ENCODE peak calls at places on chromosomes 1 and 21, in four cellular contexts. One of them, this sample, is unnamed.

GRCh38 chr1:205834751-205835150 is 15.2 kb downstream of the PM20D1 start:
- DNase-seq in GM12892: no peak
- DNase-seq in fibroblast of lung: no peak
- DNase-seq in T-helper 9 cell: no peak
- DNase-seq in this sample: no peak

GRCh38 chr21:35084869-35085268 is 35.8 kb upstream of the RUNX1 start:
- DNase-seq in fibroblast of lung: peak
- DNase-seq in T-helper 9 cell: no peak
- DNase-seq in GM12892: no peak
- DNase-seq in this sample: no peak

GRCh38 chr21:46219591-46220239 is 8.9 kb downstream of the LSS start:
- DNase-seq in GM12892: no peak
- DNase-seq in T-helper 9 cell: no peak
- DNase-seq in fibroblast of lung: no peak
- DNase-seq in this sample: no peak

GRCh38 chr1:3651011-3651938 is 1.0 kb upstream of the TP73 start:
- DNase-seq in GM12892: no peak
- DNase-seq in T-helper 9 cell: no peak
- DNase-seq in fibroblast of lung: no peak
- DNase-seq in this sample: no peak

GRCh38 chr1:38474738-38475623 is 384.6 kb downstream of the RRAGC start:
- DNase-seq in T-helper 9 cell: no peak
- DNase-seq in fibroblast of lung: no peak
- DNase-seq in GM12892: peak
- DNase-seq in this sample: no peak

GRCh38 chr1:228802386-228803221 is 67.3 kb downstream of the RHOU start:
- DNase-seq in fibroblast of lung: no peak
- DNase-seq in GM12892: no peak
- DNase-seq in T-helper 9 cell: no peak
- DNase-seq in this sample: no peak

GRCh38 chr21:43203523-43204080 is 34.8 kb downstream of the CRYAA start:
- DNase-seq in GM12892: no peak
- DNase-seq in T-helper 9 cell: no peak
- DNase-seq in fibroblast of lung: no peak
- DNase-seq in this sample: no peak

GRCh38 chr1:101112051-101112770 is 86.6 kb upstream of the DPH5 start:
- DNase-seq in fibroblast of lung: no peak
- DNase-seq in T-helper 9 cell: peak
- DNase-seq in GM12892: no peak
- DNase-seq in this sample: no peak

GRCh38 chr1:174800951-174801350 is 198.8 kb upstream of the CACYBP start:
- DNase-seq in GM12892: no peak
- DNase-seq in fibroblast of lung: no peak
- DNase-seq in T-helper 9 cell: no peak
- DNase-seq in this sample: no peak

GRCh38 chr1:6037338-6037762 is 8.3 kb upstream of the KCNAB2 start:
- DNase-seq in T-helper 9 cell: no peak
- DNase-seq in fibroblast of lung: no peak
- DNase-seq in GM12892: no peak
- DNase-seq in this sample: no peak

GRCh38 chr21:43370091-43370658 is 56.8 kb downstream of the SIK1 start:
- DNase-seq in T-helper 9 cell: no peak
- DNase-seq in GM12892: no peak
- DNase-seq in fibroblast of lung: peak
- DNase-seq in this sample: no peak

GRCh38 chr1:185488673-185489311 is 171.7 kb upstream of the IVNS1ABP start:
- DNase-seq in T-helper 9 cell: no peak
- DNase-seq in fibroblast of lung: no peak
- DNase-seq in GM12892: no peak
- DNase-seq in this sample: no peak

GRCh38 chr1:104235141-104235540 is 485.4 kb downstream of the AMY1C start:
- DNase-seq in T-helper 9 cell: no peak
- DNase-seq in fibroblast of lung: no peak
- DNase-seq in GM12892: no peak
- DNase-seq in this sample: no peak

GRCh38 chr1:19074902-19075721 is 118.6 kb upstream of the IFFO2 start:
- DNase-seq in fibroblast of lung: peak
- DNase-seq in T-helper 9 cell: no peak
- DNase-seq in GM12892: no peak
- DNase-seq in this sample: no peak

GRCh38 chr1:154874465-154874864 is 4.4 kb upstream of the KCNN3 start:
- DNase-seq in T-helper 9 cell: no peak
- DNase-seq in fibroblast of lung: no peak
- DNase-seq in GM12892: no peak
- DNase-seq in this sample: no peak